ENCODE peak calls at places on chromosomes 12 and 14, in five cellular contexts. T, X, P, G and K are unnamed samples.

GRCh38 chr12:124233846-124234620 is 60.9 kb upstream of the RFLNA start:
- DNase-seq in T (no peak), P (peak), X (peak), G (no peak), K (peak)

GRCh38 chr12:79001404-79001803 is 136.8 kb downstream of the SYT1 start:
- DNase-seq in T (no peak), G (no peak), X (no peak), P (no peak), K (no peak)

GRCh38 chr12:52022841-52023181 is 16.1 kb downstream of the TAMALIN start:
- DNase-seq in X (no peak), T (no peak), G (peak), P (no peak), K (no peak)

GRCh38 chr12:65532744-65533143 is 254.3 kb downstream of the MSRB3 start:
- DNase-seq in G (no peak), T (no peak), P (peak), X (no peak), K (peak)

GRCh38 chr12:89707623-89707991 is 1.0 kb downstream of the ATP2B1 start:
- DNase-seq in G (peak), T (peak), P (no peak), X (no peak), K (no peak)

GRCh38 chr14:29518335-29518734 is 409.3 kb downstream of the PRKD1 start:
- DNase-seq in P (peak), T (no peak), X (peak), G (no peak), K (peak)

GRCh38 chr14:69694730-69695663 is 71.9 kb upstream of the SRSF5 start:
- DNase-seq in P (peak), G (no peak), T (peak), X (no peak), K (no peak)

GRCh38 chr14:31228533-31228932 is 20.9 kb upstream of the HECTD1 start:
- DNase-seq in T (no peak), P (no peak), X (no peak), G (no peak), K (no peak)

GRCh38 chr14:58783801-58784511 is 146.2 kb downstream of the DACT1 start:
- DNase-seq in G (no peak), P (peak), X (no peak), T (no peak), K (peak)

GRCh38 chr14:103569436-103569835 is 6.7 kb downstream of the COA8 start:
- DNase-seq in P (no peak), T (no peak), G (no peak), X (no peak), K (no peak)

GRCh38 chr12:58414398-58414871 is 473.1 kb downstream of the ATP23 start:
- DNase-seq in P (peak), G (no peak), T (no peak), X (peak), K (peak)

GRCh38 chr14:37241206-37241605 is 43.5 kb downstream of the MIPOL1 start:
- DNase-seq in T (no peak), G (no peak), P (no peak), X (no peak), K (no peak)

GRCh38 chr14:87989613-87990299 is 3.2 kb downstream of the GALC start:
- DNase-seq in X (no peak), P (no peak), T (no peak), G (peak), K (no peak)

GRCh38 chr12:57454566-57455373 is at the start of gene INHBE:
- DNase-seq in G (peak), X (peak), T (peak), P (peak), K (peak)

GRCh38 chr14:92719890-92720323 is 28.5 kb downstream of the LGMN start:
- DNase-seq in G (no peak), X (no peak), P (peak), T (no peak), K (no peak)

GRCh38 chr14:93520053-93520607 is 89.4 kb downstream of the UNC79 start:
- DNase-seq in T (peak), P (no peak), G (peak), X (no peak), K (peak)

GRCh38 chr14:90641111-90642010 is 174.9 kb downstream of the TTC7B start:
- DNase-seq in T (no peak), G (peak), P (no peak), X (no peak), K (peak)

GRCh38 chr14:95895720-95896119 is 19.1 kb downstream of the TUNAR start:
- DNase-seq in T (peak), P (no peak), X (no peak), G (peak), K (no peak)

GRCh38 chr14:103257211-103257962 is 76.7 kb upstream of the EIF5 start:
- DNase-seq in T (no peak), P (peak), X (peak), G (no peak), K (peak)

GRCh38 chr14:50318031-50318626 is 6.0 kb downstream of the DMAC2L start:
- DNase-seq in G (peak), P (peak), T (peak), X (no peak), K (peak)

GRCh38 chr14:60184597-60185555 is 19.7 kb upstream of the DHRS7 start:
- DNase-seq in X (peak), T (peak), G (no peak), P (no peak), K (no peak)

GRCh38 chr12:29731556-29731955 is 52.2 kb downstream of the TMTC1 start:
- DNase-seq in T (no peak), G (no peak), P (no peak), X (no peak), K (no peak)

GRCh38 chr12:47987411-47988072 is 16.7 kb downstream of the COL2A1 start:
- DNase-seq in G (no peak), T (no peak), X (no peak), P (peak), K (no peak)

GRCh38 chr12:7042847-7043246 is 17.7 kb upstream of the C1S start:
- DNase-seq in P (peak), G (peak), T (peak), X (peak), K (peak)

GRCh38 chr14:54776361-54777001 is 126.1 kb downstream of the GCH1 start:
- DNase-seq in P (peak), T (no peak), X (peak), G (no peak), K (peak)
- TF ChIP-seq CTCF in P (no peak), T (no peak), X (no peak), G (no peak), K (no peak)

DNA sequence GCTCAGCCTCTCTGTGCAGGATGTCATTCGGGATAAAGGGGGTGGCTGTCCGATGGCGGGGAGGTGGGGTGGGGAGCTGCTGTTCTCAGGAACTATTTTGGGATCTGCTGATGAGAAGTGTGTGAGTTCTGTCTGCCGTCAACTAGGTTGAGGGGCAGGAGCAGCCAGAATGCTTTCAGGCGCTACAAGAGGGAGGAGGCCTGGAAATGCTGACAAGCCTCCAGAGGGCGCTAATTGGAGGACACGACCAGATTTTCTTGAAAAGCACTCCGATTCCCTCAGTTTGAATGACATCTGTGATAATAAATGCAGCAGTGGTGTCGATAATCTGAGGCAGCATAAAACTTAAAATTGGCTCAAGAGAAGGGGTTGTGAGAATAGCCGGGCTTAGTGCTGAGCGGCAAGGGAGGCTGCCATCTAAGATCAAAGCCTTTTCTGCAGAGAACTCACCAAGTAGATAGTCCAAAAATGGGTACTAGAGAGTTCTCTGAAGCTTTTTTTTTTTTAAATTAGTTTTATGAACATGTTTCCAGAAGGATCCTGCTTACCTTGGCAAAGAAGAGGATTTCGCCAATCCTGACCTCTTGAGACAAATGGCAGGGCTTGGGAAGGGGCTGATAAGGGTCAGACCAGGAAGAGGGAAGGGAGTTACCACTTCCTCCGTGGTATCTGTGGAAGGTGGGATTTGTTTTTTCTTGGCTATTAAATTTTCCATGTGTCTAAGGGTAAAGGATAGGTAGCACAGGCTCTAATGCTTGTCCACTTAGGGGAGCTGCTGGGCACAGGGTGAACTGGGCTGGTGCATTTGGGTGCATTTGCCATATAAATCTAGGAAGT is 94.4 kb downstream of the CRACR2A start:
- DNase-seq in G (peak), T (peak), P (no peak), X (peak), K (peak)
- TF ChIP-seq CTCF in G (peak), T (peak), P (peak), X (peak), K (peak)

GRCh38 chr12:113870890-113871289 is 95.2 kb downstream of the RBM19 start:
- DNase-seq in T (no peak), G (no peak), X (no peak), P (no peak), K (no peak)

GRCh38 chr12:113870035-113870434 is 96.1 kb downstream of the RBM19 start:
- DNase-seq in P (no peak), G (no peak), X (no peak), T (no peak), K (no peak)

GRCh38 chr12:113868365-113868764 is 97.8 kb downstream of the RBM19 start:
- DNase-seq in T (no peak), X (no peak), P (no peak), G (no peak), K (no peak)

GRCh38 chr12:113866496-113866895 is 99.6 kb downstream of the RBM19 start:
- DNase-seq in G (no peak), T (no peak), P (no peak), X (no peak), K (no peak)

DNA sequence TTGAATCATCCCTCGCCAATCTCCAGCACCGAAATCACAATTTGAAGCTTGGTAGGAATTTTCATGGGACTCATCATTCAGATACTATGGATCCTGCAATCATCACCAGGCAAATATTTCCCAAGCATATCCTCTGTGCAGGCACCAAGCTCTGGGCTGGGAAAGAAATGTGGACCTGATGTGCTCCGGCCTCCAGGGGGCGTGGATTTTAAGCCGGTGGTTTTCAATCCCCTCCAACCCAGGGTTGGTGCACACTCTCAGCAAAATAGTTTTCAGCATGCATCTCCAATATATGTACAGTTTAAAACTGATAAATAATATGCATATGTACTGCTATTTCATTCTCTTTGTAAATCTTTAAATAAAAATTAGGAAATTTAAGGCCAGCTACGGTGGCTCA is 98.9 kb downstream of the RBM19 start:
- DNase-seq in X (no peak), T (no peak), G (peak), P (peak), K (peak)
- TF ChIP-seq CTCF in X (peak), T (peak), G (peak), P (peak), K (peak)

GRCh38 chr14:23362200-23362599 is 2.8 kb downstream of the EFS start:
- DNase-seq in G (peak), P (peak), X (no peak), T (no peak), K (peak)
- TF ChIP-seq CTCF in G (peak), P (peak), X (peak), T (peak), K (peak)

GRCh38 chr12:46944771-46945170 is 119.0 kb upstream of the SLC38A4 start:
- DNase-seq in G (no peak), X (no peak), P (no peak), T (no peak), K (no peak)

GRCh38 chr12:46945591-46945990 is 119.8 kb upstream of the SLC38A4 start:
- DNase-seq in P (no peak), G (no peak), X (no peak), T (no peak), K (no peak)

GRCh38 chr12:46944104-46944503 is 118.3 kb upstream of the SLC38A4 start:
- DNase-seq in X (peak), G (no peak), P (peak), T (no peak), K (peak)

GRCh38 chr12:46941981-46942380 is 116.2 kb upstream of the SLC38A4 start:
- DNase-seq in P (peak), T (no peak), G (no peak), X (no peak), K (no peak)

DNA sequence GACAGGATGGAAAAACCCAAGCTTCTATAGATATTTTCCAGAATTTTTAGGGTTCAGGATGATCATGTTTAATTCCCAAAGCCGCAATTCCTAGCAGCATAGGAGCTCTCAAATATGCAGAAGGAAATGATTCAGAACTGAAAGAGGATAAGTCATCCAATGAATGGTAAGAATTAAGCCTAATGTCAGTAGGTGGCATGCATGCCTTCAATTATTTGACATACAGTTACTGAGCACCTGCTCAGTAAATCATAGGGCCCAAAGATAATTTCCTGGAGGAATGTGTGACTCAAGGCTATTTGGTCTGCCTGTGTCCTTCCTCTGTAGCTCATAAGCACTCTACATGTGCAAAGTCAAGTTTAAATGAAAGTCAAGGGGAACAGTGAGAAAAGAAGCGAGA is 116.8 kb upstream of the SLC38A4 start:
- DNase-seq in P (peak), T (no peak), X (no peak), G (no peak), K (no peak)
- TF ChIP-seq CTCF in P (no peak), T (no peak), X (no peak), G (no peak), K (no peak)